ENCODE peak calls at places on chromosomes 12 and 14, in ten cellular contexts. H, P, N, F, B, O, K, M, E and I are unnamed samples.

GRCh38 chr12:114396153-114396868 is 9.6 kb downstream of the TBX5 start:
- DNase-seq in H (no peak), P (no peak), N (no peak), F (no peak), B (no peak), O (no peak), K (no peak), M (no peak), E (no peak), I (no peak)

GRCh38 chr12:110582286-110583136 is 607 bp downstream of the PPTC7 start:
- DNase-seq in H (peak; percentile 78), P (no peak), N (peak; percentile 62), F (peak; percentile 81), B (peak; percentile 73), O (peak; percentile 61), K (peak; percentile 84), M (no peak), E (peak; percentile 80), I (peak; percentile 56)

GRCh38 chr12:111438501-111438900 is 32.8 kb downstream of the SH2B3 start:
- DNase-seq in H (no peak), P (no peak), N (no peak), F (peak; percentile 75), B (no peak), O (peak; percentile 56), K (peak; percentile 84), M (peak; percentile 68), E (peak; percentile 17), I (peak; percentile 66)

GRCh38 chr12:90851800-90852718 is 102.9 kb downstream of the CCER1 start:
- DNase-seq in H (no peak), P (no peak), N (no peak), F (no peak), B (no peak), O (no peak), K (no peak), M (no peak), E (no peak), I (no peak)

GRCh38 chr14:51138353-51139103 is 43.6 kb upstream of the TRIM9 start:
- DNase-seq in H (no peak), P (no peak), N (no peak), F (no peak), B (no peak), O (no peak), K (no peak), M (no peak), E (no peak), I (no peak)

GRCh38 chr14:61429316-61429715 is 107.9 kb downstream of the PRKCH start:
- DNase-seq in H (no peak), P (no peak), N (no peak), F (no peak), B (no peak), O (no peak), K (no peak), M (no peak), E (no peak), I (no peak)

GRCh38 chr12:123450636-123451035 is 7.3 kb upstream of the SNRNP35 start:
- DNase-seq in H (no peak), P (no peak), N (no peak), F (no peak), B (no peak), O (no peak), K (peak; percentile 23), M (no peak), E (no peak), I (no peak)

GRCh38 chr12:112559784-112560183 is 141.0 kb downstream of the PTPN11 start:
- DNase-seq in H (no peak), P (no peak), N (no peak), F (no peak), B (no peak), O (no peak), K (no peak), M (no peak), E (peak; percentile 14), I (no peak)

GRCh38 chr12:72133497-72134055 is 138.6 kb upstream of the TRHDE start:
- DNase-seq in H (no peak), P (no peak), N (no peak), F (no peak), B (no peak), O (no peak), K (no peak), M (no peak), E (no peak), I (no peak)

GRCh38 chr12:122518908-122519307 is 7.8 kb downstream of the RSRC2 start:
- DNase-seq in H (no peak), P (no peak), N (no peak), F (no peak), B (no peak), O (no peak), K (no peak), M (no peak), E (peak; percentile 50), I (no peak)

GRCh38 chr14:52951730-52952481 is 1.1 kb upstream of the FERMT2 start:
- DNase-seq in H (no peak), P (peak; percentile 55), N (no peak), F (peak; percentile 64), B (peak; percentile 32), O (no peak), K (no peak), M (peak; percentile 65), E (peak; percentile 87), I (no peak)

GRCh38 chr14:93788557-93789365 is 476 bp upstream of the PRIMA1 start:
- DNase-seq in H (no peak), P (no peak), N (peak; percentile 47), F (peak; percentile 56), B (no peak), O (peak; percentile 60), K (no peak), M (no peak), E (peak; percentile 31), I (no peak)

GRCh38 chr14:93790966-93791365 is 2.7 kb upstream of the PRIMA1 start:
- DNase-seq in H (no peak), P (no peak), N (no peak), F (no peak), B (no peak), O (no peak), K (no peak), M (no peak), E (no peak), I (no peak)

GRCh38 chr14:93788307-93788556 is at the start of gene PRIMA1:
- DNase-seq in H (no peak), P (no peak), N (no peak), F (no peak), B (no peak), O (no peak), K (no peak), M (no peak), E (no peak), I (no peak)

GRCh38 chr14:93787465-93788306 is 599 bp downstream of the PRIMA1 start:
- DNase-seq in H (no peak), P (no peak), N (no peak), F (no peak), B (no peak), O (no peak), K (no peak), M (no peak), E (no peak), I (no peak)

DNA sequence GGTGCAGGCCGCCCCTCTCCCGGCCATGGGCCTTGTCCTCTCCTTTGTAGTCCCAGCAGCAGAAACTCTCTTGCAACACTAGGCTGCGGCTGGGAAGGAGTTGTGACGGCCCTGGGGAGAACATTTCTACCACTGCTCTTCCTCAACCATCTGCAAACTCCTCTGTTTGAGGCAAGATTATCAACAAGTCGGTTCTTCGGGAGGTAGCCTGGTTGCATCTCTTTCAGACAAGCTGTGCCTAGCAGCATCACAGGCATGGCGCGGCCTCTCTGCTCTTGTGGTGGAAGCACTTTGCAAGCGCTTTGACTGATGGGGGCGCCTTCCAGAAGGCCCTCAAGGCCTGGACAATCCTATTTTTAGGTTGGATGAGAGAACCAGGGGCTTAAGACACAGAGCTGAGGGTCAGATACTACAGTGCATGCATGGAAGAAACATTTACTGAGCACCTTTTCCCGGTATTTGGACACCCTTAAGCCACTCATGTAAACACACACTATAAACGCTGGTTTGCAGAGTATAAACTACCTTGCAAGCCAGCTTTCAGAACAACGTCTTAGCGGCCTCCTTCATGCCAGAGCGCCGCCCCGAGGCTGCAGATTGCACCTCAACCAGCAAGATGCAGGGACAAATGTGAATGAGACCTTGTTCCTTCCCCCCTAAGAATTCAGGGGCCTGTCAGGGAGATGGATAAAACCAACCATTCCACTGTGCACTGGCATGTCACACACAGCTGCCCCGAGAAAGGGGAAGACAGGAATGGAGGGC is 1.3 kb upstream of the PRIMA1 start:
- DNase-seq in H (no peak), P (no peak), N (no peak), F (no peak), B (no peak), O (no peak), K (no peak), M (no peak), E (no peak), I (no peak)
- H3K27me3 ChIP-seq in H (no peaks in the 10 kb centered on the region), P (no peaks in the 10 kb centered on the region), N (peaks cover 57% of the 10 kb centered on the region), F (no peaks in the 10 kb centered on the region), B (peaks cover 16% of the 10 kb centered on the region), O (peaks cover 35% of the 10 kb centered on the region), K (peaks cover 6% of the 10 kb centered on the region), M (peaks cover 13% of the 10 kb centered on the region), E (peaks cover 66% of the 10 kb centered on the region), I (no peaks in the 10 kb centered on the region)

DNA sequence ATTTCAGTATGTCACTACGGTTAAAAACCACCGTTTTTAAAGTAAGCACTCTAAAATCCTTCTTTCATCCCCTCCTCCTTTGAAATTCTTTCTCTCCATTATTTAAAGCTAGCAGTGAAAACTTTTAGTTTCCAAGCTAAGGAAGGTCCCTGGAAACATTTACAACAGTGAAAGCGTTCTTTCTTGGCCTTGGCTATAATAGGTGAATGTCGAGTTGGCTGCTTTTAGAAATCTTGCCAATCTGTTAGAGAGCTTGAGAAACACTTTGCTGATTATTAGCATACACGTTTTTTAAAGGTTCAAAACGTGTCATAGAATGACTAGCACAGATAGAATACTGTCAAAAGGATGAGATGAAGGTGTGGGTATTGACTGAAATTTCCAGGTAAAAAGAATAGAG is 83.4 kb downstream of the PPP2R5E start:
- DNase-seq in H (no peak), P (no peak), N (no peak), F (no peak), B (no peak), O (no peak), K (no peak), M (no peak), E (no peak), I (no peak)
- H3K4me1 ChIP-seq in H (no peaks in the 10 kb centered on the region), P (no peaks in the 10 kb centered on the region), N (peaks cover 26% of the 10 kb centered on the region), F (peaks cover 3% of the 10 kb centered on the region), B (no peaks in the 10 kb centered on the region), O (peaks cover 4% of the 10 kb centered on the region), K (no peaks in the 10 kb centered on the region), M (peaks cover 3% of the 10 kb centered on the region), E (peaks cover 14% of the 10 kb centered on the region), I (no peaks in the 10 kb centered on the region)

GRCh38 chr14:82595466-82595865 is 1061.8 kb upstream of the SEL1L start:
- DNase-seq in H (no peak), P (no peak), N (no peak), F (no peak), B (no peak), O (no peak), K (no peak), M (no peak), E (no peak), I (no peak)
- H3K9me3 ChIP-seq in H (no peaks in the 10 kb centered on the region), P (no peaks in the 10 kb centered on the region), N (peaks cover 13% of the 10 kb centered on the region), F (no peaks in the 10 kb centered on the region), B (no peaks in the 10 kb centered on the region), O (no peaks in the 10 kb centered on the region), K (no peaks in the 10 kb centered on the region), M (no peaks in the 10 kb centered on the region), E (peaks cover 4% of the 10 kb centered on the region), I (no peaks in the 10 kb centered on the region)

DNA sequence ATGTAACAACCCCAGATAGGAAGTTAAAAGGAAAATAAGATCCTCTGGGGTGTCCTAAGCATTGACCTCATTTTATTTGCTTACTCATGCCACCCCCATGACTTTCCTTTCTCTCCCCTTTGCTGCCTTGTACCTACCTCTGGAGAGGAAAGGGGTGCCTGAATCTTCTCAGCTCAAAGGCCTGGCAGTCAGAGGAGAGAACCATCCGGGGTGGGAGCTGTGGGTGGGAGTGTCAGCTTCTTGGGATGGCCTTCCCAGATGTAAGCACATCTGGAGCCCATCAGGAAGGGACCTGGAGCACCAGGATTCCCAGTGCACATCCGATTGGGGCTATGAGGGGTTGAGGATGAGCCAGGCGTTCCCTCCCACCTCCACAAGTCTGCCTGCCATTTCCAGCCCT is 5.2 kb upstream of the ITGA5 start:
- DNase-seq in H (no peak), P (no peak), N (no peak), F (no peak), B (no peak), O (no peak), K (no peak), M (no peak), E (no peak), I (no peak)
- H3K27me3 ChIP-seq in H (no peaks in the 10 kb centered on the region), P (no peaks in the 10 kb centered on the region), N (no peaks in the 10 kb centered on the region), F (no peaks in the 10 kb centered on the region), B (peaks cover 9% of the 10 kb centered on the region), O (no peaks in the 10 kb centered on the region), K (no peaks in the 10 kb centered on the region), M (no peaks in the 10 kb centered on the region), E (no peaks in the 10 kb centered on the region), I (no peaks in the 10 kb centered on the region)